ENCODE peak calls at places on chromosomes 13 and 19, in nine cellular contexts. J is CD4-positive, alpha-beta memory T cell; Z is pancreas; L is choroid plexus epithelial cell; T is AG09309; O is PC-3; B is vagina; I is mammary epithelial cell; M is IMR-90. A is an unnamed sample.

GRCh38 chr19:3465552-3465951 is 14.8 kb downstream of the SMIM24 start:
- DNase-seq in J (no peak), Z (no peak), L (no peak), T (no peak), O (no peak), B (no peak), I (no peak), M (no peak), A (no peak)

GRCh38 chr13:48138270-48138669 is 43.4 kb upstream of the MED4 start:
- DNase-seq in J (no peak), Z (no peak), L (no peak), T (no peak), O (no peak), B (no peak), I (no peak), M (no peak), A (no peak)

GRCh38 chr13:59587971-59588716 is 575.6 kb downstream of the DIAPH3 start:
- DNase-seq in J (no peak), Z (no peak), L (no peak), T (no peak), O (no peak), B (no peak), I (no peak), M (no peak), A (no peak)

GRCh38 chr19:18513868-18514267 is 8.0 kb downstream of the ELL start:
- DNase-seq in J (no peak), Z (no peak), L (peak; percentile 44), T (no peak), O (no peak), B (no peak), I (no peak), M (no peak), A (no peak)

GRCh38 chr13:108877300-108877699 is 247.9 kb downstream of the MYO16 start:
- DNase-seq in J (no peak), Z (no peak), L (peak; percentile 54), T (no peak), O (peak; percentile 51), B (no peak), I (peak; percentile 25), M (peak; percentile 51), A (no peak)

GRCh38 chr13:30049692-30050091 is 199.3 kb upstream of the UBL3 start:
- DNase-seq in J (no peak), Z (no peak), L (no peak), T (no peak), O (peak; percentile 54), B (no peak), I (peak; percentile 74), M (no peak), A (no peak)

GRCh38 chr19:50275577-50276368 is 53.4 kb downstream of the KCNC3 start:
- DNase-seq in J (no peak), Z (no peak), L (no peak), T (no peak), O (no peak), B (no peak), I (no peak), M (no peak), A (no peak)

GRCh38 chr13:101144808-101145419 is 271.4 kb downstream of the NALCN start:
- DNase-seq in J (peak; percentile 35), Z (no peak), L (peak; percentile 78), T (no peak), O (peak; percentile 74), B (no peak), I (peak; percentile 30), M (peak; percentile 71), A (peak; percentile 83)

GRCh38 chr19:43656436-43656835 is 13.5 kb downstream of the PLAUR start:
- DNase-seq in J (no peak), Z (no peak), L (no peak), T (no peak), O (no peak), B (no peak), I (no peak), M (no peak), A (no peak)

GRCh38 chr19:5246554-5247155 is 94.0 kb downstream of the PTPRS start:
- DNase-seq in J (no peak), Z (no peak), L (no peak), T (no peak), O (no peak), B (no peak), I (no peak), M (no peak), A (no peak)

GRCh38 chr19:2805261-2805900 is 14.3 kb upstream of the ZNF554 start:
- DNase-seq in J (no peak), Z (no peak), L (no peak), T (no peak), O (no peak), B (no peak), I (no peak), M (no peak), A (no peak)

GRCh38 chr19:35229601-35230000 is 1.1 kb upstream of the FAM187B start:
- DNase-seq in J (no peak), Z (peak; percentile 34), L (no peak), T (no peak), O (no peak), B (peak; percentile 40), I (no peak), M (no peak), A (no peak)

GRCh38 chr13:97004096-97004876 is 10.0 kb upstream of the OXGR1 start:
- DNase-seq in J (no peak), Z (no peak), L (peak; percentile 81), T (no peak), O (peak; percentile 26), B (no peak), I (no peak), M (peak; percentile 68), A (peak; percentile 73)

GRCh38 chr19:52963229-52963760 is 614 bp upstream of the ZNF816 start:
- DNase-seq in J (no peak), Z (peak; percentile 61), L (no peak), T (no peak), O (no peak), B (no peak), I (no peak), M (no peak), A (no peak)

GRCh38 chr19:39078436-39079200 is 5.5 kb upstream of the ACP7 start:
- DNase-seq in J (no peak), Z (no peak), L (peak; percentile 90), T (peak; percentile 96), O (peak; percentile 95), B (no peak), I (peak; percentile 98), M (peak; percentile 97), A (peak; percentile 99)

GRCh38 chr19:6690160-6690885 is 20.4 kb upstream of the TNFSF14 start:
- DNase-seq in J (no peak), Z (no peak), L (no peak), T (no peak), O (no peak), B (no peak), I (no peak), M (no peak), A (no peak)

GRCh38 chr13:40120288-40120687 is 464.8 kb downstream of the COG6 start:
- DNase-seq in J (no peak), Z (no peak), L (peak; percentile 67), T (peak; percentile 34), O (no peak), B (no peak), I (peak; percentile 25), M (no peak), A (peak; percentile 83)

GRCh38 chr19:37467608-37468090 is 405 bp upstream of the ZNF569 start:
- DNase-seq in J (no peak), Z (no peak), L (no peak), T (no peak), O (no peak), B (no peak), I (no peak), M (no peak), A (peak; percentile 7)

DNA sequence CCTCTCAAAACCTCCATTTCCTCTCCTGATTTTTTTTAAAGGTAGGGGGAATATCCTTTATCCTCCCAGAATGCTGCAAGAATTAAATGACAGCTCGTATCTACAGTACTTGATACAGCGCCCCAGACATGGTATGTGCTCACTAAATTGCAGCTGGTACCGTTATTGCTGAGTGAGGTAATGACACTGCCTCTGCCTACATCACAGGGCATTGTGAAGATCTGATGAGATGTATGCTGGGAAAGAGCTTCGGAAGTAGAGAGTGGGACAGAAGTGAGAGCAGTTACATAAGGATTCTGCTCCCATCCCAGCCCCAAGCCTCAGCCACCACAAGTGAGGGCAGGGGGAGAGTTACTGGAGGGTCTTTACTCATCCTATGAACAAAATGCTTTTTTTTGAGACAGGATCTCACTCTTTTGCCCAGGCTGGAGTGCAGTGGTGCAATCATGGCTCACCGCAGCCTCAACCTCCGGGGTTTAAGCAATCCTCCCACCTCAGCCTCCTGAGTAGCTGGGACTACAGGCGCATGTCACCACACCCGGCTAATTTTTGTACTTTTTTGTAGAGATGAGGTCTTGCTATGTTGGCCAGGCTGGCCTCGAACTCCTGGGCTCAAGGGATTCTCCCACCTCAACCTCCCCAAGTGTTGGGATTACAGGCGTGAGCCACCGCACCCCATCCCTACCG is 1.7 kb upstream of the FKRP start:
- DNase-seq in J (no peak), Z (no peak), L (no peak), T (no peak), O (no peak), B (no peak), I (no peak), M (no peak), A (no peak)
- H3K4me3 ChIP-seq in J (no peak overlapping the region), Z (no peak overlapping the region), L (peak overlapping the region; percentile 20), T (peak overlapping the region; percentile 96), O (peak overlapping the region; percentile 97), B (peak overlapping the region; percentile 86), I (no peak overlapping the region), M (no peak overlapping the region), A (peak overlapping the region; percentile 95)

DNA sequence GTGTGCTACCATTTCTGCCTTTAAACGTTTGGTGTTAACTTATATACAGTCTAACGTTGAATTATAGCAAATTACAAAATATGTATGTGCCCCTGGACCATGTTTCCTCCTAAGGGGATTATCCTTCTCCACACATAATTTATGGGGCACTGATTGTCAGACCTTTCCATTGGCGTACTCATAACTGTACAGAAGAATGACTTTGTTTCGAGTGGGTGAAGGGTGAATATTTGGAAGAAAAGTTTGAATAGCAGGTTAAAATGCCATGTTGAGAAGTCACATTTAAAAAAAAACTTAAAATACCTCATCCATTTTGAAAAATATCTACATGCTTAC is 58.8 kb downstream of the SLC10A2 start:
- DNase-seq in J (no peak), Z (no peak), L (no peak), T (no peak), O (no peak), B (no peak), I (no peak), M (no peak), A (no peak)
- H3K4me3 ChIP-seq in J (no peak overlapping the region), Z (no peak overlapping the region), L (no peak overlapping the region), T (no peak overlapping the region), O (no peak overlapping the region), B (no peak overlapping the region), I (no peak overlapping the region), M (no peak overlapping the region), A (no peak overlapping the region)

GRCh38 chr13:114230575-114230974 is 4.1 kb upstream of the CDC16 start:
- DNase-seq in J (no peak), Z (no peak), L (no peak), T (no peak), O (no peak), B (no peak), I (no peak), M (no peak), A (no peak)
- H3K4me3 ChIP-seq in J (no peak overlapping the region), Z (no peak overlapping the region), L (no peak overlapping the region), T (no peak overlapping the region), O (no peak overlapping the region), B (no peak overlapping the region), I (no peak overlapping the region), M (no peak overlapping the region), A (no peak overlapping the region)

DNA sequence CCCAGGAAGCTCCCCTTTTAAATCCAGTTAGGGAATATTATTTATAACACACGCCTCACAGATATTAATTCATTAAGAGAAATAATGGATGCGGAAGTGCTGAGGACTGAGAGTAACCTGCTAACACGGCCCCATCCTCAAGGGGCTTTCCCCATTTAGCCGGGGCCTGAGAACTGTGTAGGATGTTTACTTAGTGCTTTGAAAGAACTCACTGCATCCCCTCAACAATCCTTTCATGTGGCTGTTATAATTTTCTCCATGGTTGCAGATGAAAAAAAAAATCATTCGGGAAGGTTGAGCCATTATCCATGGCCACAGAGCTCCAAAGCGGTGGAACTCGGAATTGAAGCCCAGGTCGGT is 98.2 kb downstream of the ING1 start:
- DNase-seq in J (no peak), Z (no peak), L (no peak), T (no peak), O (no peak), B (no peak), I (no peak), M (no peak), A (no peak)
- H3K4me3 ChIP-seq in J (no peak overlapping the region), Z (no peak overlapping the region), L (no peak overlapping the region), T (no peak overlapping the region), O (no peak overlapping the region), B (no peak overlapping the region), I (no peak overlapping the region), M (no peak overlapping the region), A (no peak overlapping the region)